ENCODE peak calls at places on chromosome 7, in five cellular contexts. Z is activated effector memory CD4-positive, alpha-beta T cell treated with Interleukin-2 at 50 U/mL for 16 hours; R is AG20443; A is H54; D is glutamatergic neuron. Q is an unnamed sample.

GRCh38 chr7:33250421-33250827 is 121.1 kb downstream of the BBS9 start:
- DNase-seq in D (no peak), R (peak), Z (no peak), A (no peak), Q (no peak)

GRCh38 chr7:67484244-67484751 is 487.7 kb downstream of the TYW1 start:
- DNase-seq in A (peak), Z (no peak), R (peak), D (peak), Q (peak)

GRCh38 chr7:42552227-42552626 is 315.2 kb upstream of the GLI3 start:
- DNase-seq in R (no peak), D (no peak), A (no peak), Z (no peak), Q (no peak)

GRCh38 chr7:91636129-91636724 is 244.3 kb downstream of the MTERF1 start:
- DNase-seq in R (no peak), A (no peak), Z (no peak), D (no peak), Q (peak)

GRCh38 chr7:121576148-121576921 is 180.2 kb upstream of the FAM3C start:
- DNase-seq in Z (no peak), R (no peak), D (no peak), A (no peak), Q (no peak)

GRCh38 chr7:28570113-28570969 is 158.0 kb downstream of the CREB5 start:
- DNase-seq in Z (no peak), A (no peak), R (no peak), D (no peak), Q (no peak)

GRCh38 chr7:101163281-101164070 is 1.9 kb downstream of the VGF start:
- DNase-seq in A (no peak), Z (no peak), R (no peak), D (peak), Q (no peak)

GRCh38 chr7:100519580-100519979 is 19.4 kb upstream of the AGFG2 start:
- DNase-seq in A (no peak), D (no peak), R (no peak), Z (no peak), Q (no peak)

GRCh38 chr7:2754086-2754485 is 66.1 kb downstream of the AMZ1 start:
- DNase-seq in Z (no peak), R (no peak), A (no peak), D (no peak), Q (no peak)

GRCh38 chr7:3187378-3188040 is 113.5 kb upstream of the SDK1 start:
- DNase-seq in R (no peak), Z (no peak), A (no peak), D (no peak), Q (no peak)

GRCh38 chr7:157693521-157694388 is 357.0 kb downstream of the DNAJB6 start:
- DNase-seq in D (peak), Z (no peak), R (no peak), A (no peak), Q (no peak)

GRCh38 chr7:37666026-37666780 is 17.4 kb upstream of the GPR141 start:
- DNase-seq in R (no peak), A (no peak), D (no peak), Z (no peak), Q (peak)

GRCh38 chr7:132077986-132078385 is 498.3 kb downstream of the PLXNA4 start:
- DNase-seq in Z (no peak), R (no peak), A (no peak), D (no peak), Q (no peak)

GRCh38 chr7:2254429-2255144 is 12.6 kb downstream of the NUDT1 start:
- DNase-seq in A (no peak), Z (no peak), R (no peak), D (no peak), Q (no peak)

GRCh38 chr7:148630078-148630477 is 39.5 kb downstream of the C7orf33 start:
- DNase-seq in Z (no peak), D (no peak), A (no peak), R (no peak), Q (no peak)

GRCh38 chr7:74438327-74438726 is 15.4 kb upstream of the GTF2IRD1 start:
- DNase-seq in R (no peak), A (no peak), D (no peak), Z (no peak), Q (no peak)

GRCh38 chr7:24401628-24402593 is 117.9 kb downstream of the NPY start:
- DNase-seq in R (no peak), D (no peak), Z (no peak), A (no peak), Q (peak)

GRCh38 chr7:151787348-151787747 is 89.6 kb downstream of the PRKAG2 start:
- DNase-seq in R (no peak), D (no peak), A (no peak), Z (no peak), Q (no peak)

GRCh38 chr7:141097430-141097829 is 23.6 kb downstream of the TMEM178B start:
- DNase-seq in Z (no peak), A (no peak), D (no peak), R (no peak), Q (peak)

GRCh38 chr7:47488205-47488968 is 93.5 kb downstream of the TNS3 start:
- DNase-seq in A (no peak), D (no peak), Z (no peak), R (no peak), Q (no peak)

GRCh38 chr7:155874411-155874810 is 62.1 kb upstream of the SHH start:
- DNase-seq in A (no peak), R (no peak), Z (no peak), D (no peak), Q (no peak)

GRCh38 chr7:70776627-70777101 is 355.3 kb upstream of the GALNT17 start:
- DNase-seq in D (no peak), R (peak), Z (peak), A (no peak), Q (no peak)

GRCh38 chr7:107564553-107565298 is 955 bp downstream of the DUS4L start:
- DNase-seq in Z (no peak), D (no peak), R (peak), A (peak), Q (no peak)

GRCh38 chr7:137325927-137326326 is 17.6 kb downstream of the PTN start:
- DNase-seq in R (no peak), Z (no peak), A (no peak), D (no peak), Q (no peak)

GRCh38 chr7:139739863-139740597 is 37.8 kb downstream of the HIPK2 start:
- DNase-seq in A (no peak), D (no peak), R (no peak), Z (no peak), Q (no peak)

GRCh38 chr7:17677408-17677807 is 262.9 kb downstream of the SNX13 start:
- DNase-seq in D (no peak), A (no peak), R (no peak), Z (no peak), Q (no peak)

GRCh38 chr7:158357898-158358821 is 229.5 kb downstream of the PTPRN2 start:
- DNase-seq in Z (no peak), D (no peak), A (no peak), R (no peak), Q (no peak)

GRCh38 chr7:103651978-103652377 is 206.0 kb upstream of the SLC26A5 start:
- DNase-seq in Z (no peak), D (no peak), R (no peak), A (no peak), Q (no peak)

GRCh38 chr7:47905071-47905920 is 43.0 kb downstream of the PKD1L1 start:
- DNase-seq in R (no peak), Z (no peak), A (no peak), D (no peak), Q (no peak)

GRCh38 chr7:22375359-22376048 is 18.6 kb upstream of the RAPGEF5 start:
- DNase-seq in A (no peak), R (peak), Z (no peak), D (no peak), Q (no peak)

GRCh38 chr7:100053201-100053600 is 3.6 kb downstream of the ZSCAN21 start:
- DNase-seq in A (peak), R (peak), Z (no peak), D (peak), Q (peak)

GRCh38 chr7:34130558-34131285 is 225.4 kb downstream of the BMPER start:
- DNase-seq in A (no peak), D (no peak), R (no peak), Z (no peak), Q (no peak)

GRCh38 chr7:123351506-123352225 is 151.9 kb upstream of the SLC13A1 start:
- DNase-seq in R (no peak), A (no peak), D (no peak), Z (no peak), Q (no peak)

Q was measured in T47D.